ENCODE peak calls at places on chromosomes 12 and 14, in four cellular contexts. A is H7, Y is transverse colon, I is AG09309. C is an unnamed sample.

GRCh38 chr12:124655317-124656213 is 88.2 kb upstream of the NCOR2 start:
- DNase-seq in I (no peak), Y (peak), A (peak), C (peak)

GRCh38 chr12:102990419-102990818 is 32.9 kb downstream of the ASCL1 start:
- DNase-seq in A (no peak), Y (no peak), I (no peak), C (no peak)

GRCh38 chr12:452667-453210 is 7.0 kb upstream of the B4GALNT3 start:
- DNase-seq in A (no peak), I (no peak), Y (peak), C (no peak)

GRCh38 chr14:64059454-64060198 is 206.8 kb downstream of the SYNE2 start:
- DNase-seq in I (no peak), A (no peak), Y (no peak), C (no peak)

GRCh38 chr14:82488473-82488872 is 954.8 kb upstream of the SEL1L start:
- DNase-seq in I (no peak), Y (no peak), A (no peak), C (no peak)

GRCh38 chr12:107468182-107468581 is 217.4 kb upstream of the PWP1 start:
- DNase-seq in A (peak), I (no peak), Y (no peak), C (no peak)

GRCh38 chr12:121579981-121580868 is 598 bp downstream of the KDM2B start:
- DNase-seq in I (no peak), A (peak), Y (peak), C (peak)

GRCh38 chr14:24096545-24097181 is 2.6 kb downstream of the PCK2 start:
- DNase-seq in Y (no peak), I (no peak), A (no peak), C (no peak)

GRCh38 chr14:97077253-97077653 is 280.1 kb downstream of the VRK1 start:
- DNase-seq in A (no peak), Y (peak), I (peak), C (peak)

GRCh38 chr14:29810657-29811056 is 117.0 kb downstream of the PRKD1 start:
- DNase-seq in A (no peak), Y (no peak), I (peak), C (peak)

GRCh38 chr12:108849653-108850052 is 7.7 kb downstream of the SSH1 start:
- DNase-seq in A (peak), Y (no peak), I (no peak), C (peak)

GRCh38 chr12:5375547-5376295 is 56.2 kb upstream of the NTF3 start:
- DNase-seq in I (no peak), A (no peak), Y (no peak), C (no peak)

GRCh38 chr12:1690578-1691122 is at the start of gene ADIPOR2:
- DNase-seq in A (peak), I (peak), Y (peak), C (peak)

GRCh38 chr12:59005195-59005961 is 85.1 kb upstream of the LRIG3 start:
- DNase-seq in A (no peak), Y (no peak), I (peak), C (peak)

GRCh38 chr12:113889076-113889475 is 77.0 kb downstream of the RBM19 start:
- DNase-seq in I (peak), A (no peak), Y (no peak), C (peak)

GRCh38 chr14:21205026-21205677 is 49.3 kb upstream of the OR5AU1 start:
- DNase-seq in I (no peak), A (no peak), Y (no peak), C (no peak)

GRCh38 chr14:104886690-104887622 is 21.9 kb downstream of the CEP170B start:
- DNase-seq in Y (peak), A (peak), I (no peak), C (no peak)

GRCh38 chr14:97625512-97625911 is 828.3 kb downstream of the VRK1 start:
- DNase-seq in Y (no peak), I (no peak), A (no peak), C (no peak)

GRCh38 chr12:26126340-26127284 is 1.8 kb upstream of the BHLHE41 start:
- DNase-seq in I (no peak), A (peak), Y (peak), C (peak)

GRCh38 chr14:57930241-57930975 is 64.5 kb upstream of the SLC35F4 start:
- DNase-seq in A (no peak), Y (no peak), I (no peak), C (no peak)

GRCh38 chr14:52650774-52651173 is 44.6 kb downstream of the ERO1A start:
- DNase-seq in Y (no peak), I (no peak), A (no peak), C (peak)

GRCh38 chr12:93550748-93551611 is 21.5 kb upstream of the SOCS2 start:
- DNase-seq in I (no peak), Y (no peak), A (no peak), C (no peak)

GRCh38 chr12:130281157-130281799 is 56.4 kb upstream of the PIWIL1 start:
- DNase-seq in I (no peak), Y (peak), A (peak), C (no peak)

GRCh38 chr14:87351007-87351406 is 642.0 kb downstream of the GALC start:
- DNase-seq in Y (no peak), I (no peak), A (peak), C (no peak)

GRCh38 chr14:72597834-72598233 is 296.1 kb downstream of the DPF3 start:
- DNase-seq in Y (no peak), I (no peak), A (no peak), C (no peak)

GRCh38 chr12:31019561-31020308 is 53.9 kb upstream of the DDX11 start:
- DNase-seq in Y (no peak), A (no peak), I (no peak), C (no peak)

GRCh38 chr12:115140981-115141380 is 457.0 kb upstream of the TBX3 start:
- DNase-seq in A (peak), I (no peak), Y (no peak), C (no peak)

GRCh38 chr12:97754306-97754705 is 291.7 kb downstream of the RMST start:
- DNase-seq in I (no peak), A (no peak), Y (no peak), C (no peak)

GRCh38 chr14:73935666-73936065 is 14.2 kb downstream of the FAM161B start:
- DNase-seq in I (no peak), Y (no peak), A (peak), C (peak)

GRCh38 chr14:42556551-42556950 is 949.9 kb downstream of the LRFN5 start:
- DNase-seq in A (no peak), Y (no peak), I (no peak), C (no peak)

GRCh38 chr14:68707496-68707895 is 85.4 kb downstream of the ZFP36L1 start:
- DNase-seq in I (no peak), A (no peak), Y (no peak), C (peak)

GRCh38 chr14:104773505-104774452 is 20.8 kb downstream of the SIVA1 start:
- DNase-seq in A (peak), I (no peak), Y (no peak), C (no peak)

GRCh38 chr14:50068496-50068895 is 47.9 kb downstream of the VCPKMT start:
- DNase-seq in A (no peak), Y (no peak), I (no peak), C (no peak)

GRCh38 chr12:6951551-6952120 is 480 bp downstream of the PTPN6 start:
- DNase-seq in A (no peak), I (no peak), Y (no peak), C (no peak)
- H3K4me3 ChIP-seq in A (no peak), I (no peak), Y (peak), C (no peak)

DNA sequence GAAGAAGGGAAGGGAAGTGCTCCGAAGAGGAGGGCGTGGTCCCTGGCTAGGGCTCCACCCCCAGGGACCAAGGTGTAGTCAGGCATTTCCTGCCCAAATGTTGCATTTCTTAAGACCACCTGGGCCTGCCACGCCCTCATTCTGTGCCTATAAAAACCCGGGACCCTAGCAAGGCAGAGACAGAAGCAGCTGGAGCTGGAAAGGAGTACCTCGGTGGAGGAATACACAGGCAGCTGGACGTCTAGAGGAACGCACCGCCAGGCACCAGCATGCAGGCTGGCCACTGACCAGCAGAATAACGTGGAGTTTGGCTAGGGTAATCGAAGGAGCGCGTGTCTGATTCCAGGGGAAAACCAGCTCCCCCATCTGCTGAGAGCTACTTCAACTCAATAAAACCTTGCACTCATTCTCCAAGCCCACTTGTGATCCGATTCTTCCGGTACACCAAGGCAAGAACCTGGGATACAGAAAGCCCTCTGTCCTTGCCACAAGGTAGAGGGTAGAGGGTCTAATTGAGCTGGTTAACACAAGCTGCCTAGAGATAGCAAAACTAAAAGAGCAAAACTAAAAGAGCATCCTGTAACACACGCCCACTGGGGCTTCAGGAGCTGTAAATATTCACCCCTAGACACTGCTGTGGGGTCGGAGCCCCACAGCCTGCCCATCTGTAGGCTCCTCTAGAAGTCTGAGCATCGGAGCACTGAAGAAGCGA is 21.0 kb downstream of the CFL2 start:
- DNase-seq in Y (peak), I (no peak), A (peak), C (no peak)
- H3K4me3 ChIP-seq in Y (peak), I (no peak), A (peak), C (peak)

DNA sequence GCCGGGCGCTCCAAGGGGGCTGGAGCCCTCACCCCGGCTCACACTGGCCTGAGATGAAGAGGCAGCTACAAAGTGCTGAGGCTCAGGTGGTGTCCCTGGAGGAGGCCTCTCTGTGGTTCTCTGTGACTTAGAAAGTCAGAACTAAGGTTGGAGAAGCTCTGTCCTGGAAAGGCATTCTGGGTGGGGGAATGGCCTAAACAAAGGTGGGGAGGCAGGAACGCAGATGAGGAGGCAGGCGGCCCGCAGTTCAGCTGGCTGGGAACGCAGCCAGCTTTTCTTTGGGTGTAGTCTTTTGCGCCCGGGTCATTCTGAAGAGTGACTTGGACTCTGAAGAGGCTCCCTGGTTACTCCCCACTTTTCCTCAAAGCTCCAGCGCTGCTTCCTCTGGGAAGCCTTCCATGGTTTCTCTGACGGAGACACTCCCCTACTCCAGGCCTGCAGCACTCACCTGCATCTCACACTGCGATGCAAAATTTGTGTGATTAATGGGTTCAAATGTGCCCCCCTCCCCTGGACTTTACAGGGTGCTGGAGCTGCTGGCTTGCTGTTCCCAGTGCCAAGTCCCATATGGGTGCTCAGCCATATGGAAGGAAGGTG is 50.5 kb upstream of the DLK1 start:
- DNase-seq in A (no peak), Y (peak), I (no peak), C (no peak)
- H3K4me3 ChIP-seq in A (no peak), Y (no peak), I (no peak), C (no peak)

GRCh38 chr14:103070263-103070885 is 13.0 kb upstream of the CDC42BPB start:
- DNase-seq in I (no peak), Y (no peak), A (peak), C (no peak)
- H3K4me3 ChIP-seq in I (no peak), Y (no peak), A (no peak), C (no peak)

DNA sequence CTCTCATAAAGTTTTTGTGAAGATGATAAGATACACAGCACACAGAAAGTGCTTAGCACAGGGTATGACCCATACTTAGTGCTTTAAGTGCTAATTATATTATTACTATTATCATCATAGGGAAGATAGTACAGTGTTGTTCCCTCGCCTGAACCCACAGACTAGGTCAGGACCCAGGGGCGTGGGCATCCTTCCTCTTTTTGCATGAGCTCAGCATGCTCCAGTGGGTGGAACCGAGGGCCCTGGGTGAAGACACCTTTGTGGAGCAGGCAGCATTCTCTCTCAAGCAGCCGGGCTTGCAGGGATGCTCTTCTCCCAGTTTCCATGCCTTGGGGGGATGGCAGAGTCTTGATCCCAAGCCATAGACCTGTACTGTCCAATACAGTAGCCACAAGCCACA is 34.8 kb downstream of the CRACR2A start:
- DNase-seq in I (no peak), Y (no peak), A (no peak), C (no peak)
- H3K4me3 ChIP-seq in I (no peak), Y (no peak), A (no peak), C (no peak)

DNA sequence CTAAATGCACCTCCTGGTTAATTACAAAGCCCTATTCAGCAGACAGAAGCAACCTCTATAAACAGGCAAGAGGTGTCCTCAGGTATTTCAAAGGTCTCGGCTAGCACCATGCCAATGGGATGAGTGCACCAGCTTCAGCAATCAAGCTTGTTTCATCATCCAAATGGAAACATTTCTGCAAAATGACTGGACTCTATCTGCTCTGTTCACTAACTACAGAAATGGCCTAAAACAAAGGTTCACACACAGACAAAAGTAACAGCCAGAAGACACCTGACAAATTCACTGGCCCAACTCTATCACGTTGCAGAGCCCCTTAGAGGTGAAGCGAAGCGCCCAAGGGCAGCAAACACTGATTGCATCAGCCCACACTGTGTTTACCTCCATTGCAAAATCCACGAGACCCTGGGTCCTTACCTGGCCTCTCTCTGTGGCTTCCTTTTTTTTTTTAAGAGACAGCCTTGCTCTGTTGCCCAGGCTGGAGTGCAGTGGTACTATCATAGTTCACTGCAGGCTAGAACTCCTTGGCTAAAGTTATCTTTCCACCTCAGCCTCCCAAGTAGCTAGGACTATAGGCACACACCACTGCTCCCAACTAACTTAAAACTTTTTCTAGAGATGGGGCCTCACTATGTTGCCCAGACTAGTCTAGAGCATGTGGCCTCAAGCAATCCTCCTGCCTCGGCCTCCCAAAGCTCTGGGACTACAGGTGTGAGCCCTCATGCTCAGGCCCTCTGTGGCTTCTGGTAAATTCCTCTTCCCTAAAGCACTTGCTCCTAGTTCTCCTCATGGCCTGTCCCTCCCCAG is 8.5 kb upstream of the SYNE3 start:
- DNase-seq in I (no peak), A (no peak), Y (no peak), C (no peak)
- H3K4me3 ChIP-seq in I (no peak), A (no peak), Y (no peak), C (no peak)

GRCh38 chr12:65881348-65881961 is 57.2 kb downstream of the HMGA2 start:
- DNase-seq in A (peak), I (peak), Y (peak), C (peak)

GRCh38 chr12:65878540-65878939 is 54.3 kb downstream of the HMGA2 start:
- DNase-seq in A (peak), I (no peak), Y (no peak), C (no peak)

GRCh38 chr12:65881965-65882413 is 57.7 kb downstream of the HMGA2 start:
- DNase-seq in I (no peak), A (peak), Y (peak), C (peak)

GRCh38 chr12:65877836-65878235 is 53.6 kb downstream of the HMGA2 start:
- DNase-seq in Y (no peak), A (no peak), I (no peak), C (no peak)

GRCh38 chr12:65879878-65880277 is 55.6 kb downstream of the HMGA2 start:
- DNase-seq in A (no peak), Y (no peak), I (peak), C (peak)
- H3K4me3 ChIP-seq in A (no peak), Y (no peak), I (no peak), C (peak)

GRCh38 chr12:46265734-46266133 is 3.1 kb downstream of the SLC38A1 start:
- DNase-seq in I (no peak), A (no peak), Y (no peak), C (no peak)
- H3K4me3 ChIP-seq in I (no peak), A (peak), Y (no peak), C (no peak)

GRCh38 chr14:54556535-54556934 is 10.4 kb upstream of the SAMD4A start:
- DNase-seq in A (no peak), I (no peak), Y (no peak), C (no peak)

GRCh38 chr14:54555651-54556050 is 11.3 kb upstream of the SAMD4A start:
- DNase-seq in A (no peak), I (no peak), Y (no peak), C (peak)

GRCh38 chr14:54550514-54550913 is 16.4 kb upstream of the SAMD4A start:
- DNase-seq in I (no peak), A (no peak), Y (no peak), C (no peak)

GRCh38 chr14:54549862-54550261 is 17.1 kb upstream of the SAMD4A start:
- DNase-seq in Y (no peak), A (no peak), I (no peak), C (peak)

GRCh38 chr14:54554401-54554800 is 12.5 kb upstream of the SAMD4A start:
- DNase-seq in Y (no peak), A (no peak), I (no peak), C (no peak)
- H3K4me3 ChIP-seq in Y (no peak), A (no peak), I (no peak), C (no peak)

C was measured in fibroblast of mammary gland.